ENCODE peak calls at places on chromosomes 4 and X, in four cellular contexts. L is activated CD4-positive, alpha-beta T cell treated with anti-CD3 and anti-CD28 coated beads, Interleukin-2, amount 50 U/mL, for 24 hours; U is trophoblast cell; S is tibial nerve. I is an unnamed sample.

GRCh38 chrX:115689931-115690330 is 129.0 kb downstream of the PLS3 start:
- DNase-seq in L (no peak), U (no peak), S (no peak), I (no peak)

GRCh38 chr4:17448689-17449088 is 63.2 kb downstream of the QDPR start:
- DNase-seq in L (no peak), U (no peak), S (no peak), I (no peak)

GRCh38 chr4:122534776-122535175 is 78.3 kb upstream of the IL2 start:
- DNase-seq in L (no peak), U (peak), S (no peak), I (no peak)

GRCh38 chr4:159434496-159435241 is 331.8 kb downstream of the RAPGEF2 start:
- DNase-seq in L (no peak), U (no peak), S (no peak), I (no peak)

GRCh38 chr4:35534946-35535345 is 709.4 kb downstream of the ARAP2 start:
- DNase-seq in L (no peak), U (no peak), S (no peak), I (no peak)

GRCh38 chrX:39576081-39576701 is 521.6 kb downstream of the BCOR start:
- DNase-seq in L (no peak), U (no peak), S (no peak), I (no peak)

GRCh38 chr4:4202510-4202909 is 24.2 kb downstream of the OTOP1 start:
- DNase-seq in L (no peak), U (no peak), S (no peak), I (no peak)

GRCh38 chr4:145861331-145862318 is 77.0 kb downstream of the ZNF827 start:
- DNase-seq in L (no peak), U (no peak), S (no peak), I (no peak)

GRCh38 chr4:113513376-113513775 is 248.2 kb downstream of the CAMK2D start:
- DNase-seq in L (no peak), U (no peak), S (no peak), I (no peak)

GRCh38 chr4:52641853-52642563 is 17.1 kb downstream of the USP46 start:
- DNase-seq in L (no peak), U (peak), S (no peak), I (no peak)

GRCh38 chr4:111631157-111631999 is 513.9 kb upstream of the FAM241A start:
- DNase-seq in L (no peak), U (peak), S (no peak), I (no peak)

I was measured in right cardiac atrium.